ENCODE peak calls at places on chromosomes 16 and 17, in nine cellular contexts. K, S, W, E, M, F, N, Q and U are unnamed samples.
A peak's percentile ranks its signal among the peaks of the same experiment; 100 is the strongest.

GRCh38 chr17:74670329-74670728 is 42.4 kb downstream of the CD300LF start:
- DNase-seq in M (no peak), S (no peak), K (no peak), E (no peak), F (no peak), N (no peak), Q (no peak), W (no peak), U (no peak)

GRCh38 chr17:15917439-15918027 is 27.4 kb upstream of the ADORA2B start:
- DNase-seq in Q (no peak), K (no peak), W (no peak), F (peak; percentile 78), M (no peak), N (no peak), S (peak; percentile 46), E (no peak), U (no peak)

GRCh38 chr17:50139950-50140885 is 10.3 kb upstream of the SAMD14 start:
- DNase-seq in N (no peak), K (no peak), M (no peak), F (peak; percentile 96), E (no peak), Q (peak; percentile 76), W (peak; percentile 78), S (peak; percentile 90), U (peak; percentile 72)

GRCh38 chr16:14409563-14409962 is 220.5 kb downstream of the PARN start:
- DNase-seq in K (no peak), N (no peak), M (no peak), S (no peak), Q (peak; percentile 98), F (no peak), E (peak; percentile 95), W (no peak), U (peak; percentile 97)

GRCh38 chr16:55437627-55438026 is 41.4 kb upstream of the MMP2 start:
- DNase-seq in Q (peak; percentile 85), E (peak; percentile 42), M (no peak), N (no peak), K (no peak), S (no peak), F (no peak), W (no peak), U (peak; percentile 65)

GRCh38 chr17:19646788-19647696 is 1.5 kb upstream of the ALDH3A2 start:
- DNase-seq in M (no peak), K (peak; percentile 46), W (no peak), F (no peak), E (no peak), S (no peak), N (peak; percentile 22), Q (peak; percentile 41), U (peak; percentile 34)

GRCh38 chr16:9499921-9500593 is 408.6 kb downstream of the HAPSTR1 start:
- DNase-seq in Q (no peak), S (peak; percentile 54), F (no peak), K (no peak), E (no peak), N (no peak), M (no peak), W (no peak), U (no peak)

GRCh38 chr17:13940858-13941665 is 128.2 kb upstream of the COX10 start:
- DNase-seq in S (no peak), E (no peak), W (no peak), M (no peak), F (no peak), N (no peak), K (peak; percentile 10), Q (peak; percentile 57), U (peak; percentile 29)

GRCh38 chr17:16287563-16288027 is 65.7 kb downstream of the CENPV start:
- DNase-seq in S (no peak), K (no peak), M (no peak), Q (peak; percentile 85), W (no peak), E (no peak), F (no peak), N (no peak), U (peak; percentile 82)

GRCh38 chr16:521381-522210 is 5.9 kb upstream of the CAPN15 start:
- DNase-seq in E (no peak), K (no peak), M (peak; percentile 54), S (peak; percentile 89), W (no peak), N (no peak), Q (no peak), F (no peak), U (no peak)

GRCh38 chr16:3609895-3610697 is 1.3 kb downstream of the SLX4 start:
- DNase-seq in Q (no peak), F (no peak), K (no peak), M (no peak), E (no peak), W (no peak), S (peak; percentile 1), N (no peak), U (no peak)